ENCODE peak calls at places on chromosomes 2 and 18, in seven cellular contexts. One of them, this sample, is unnamed.
A peak's percentile ranks its signal among the peaks of the same experiment; 100 is the strongest.

GRCh38 chr2:157246212-157247067 is 11.1 kb upstream of the GALNT5 start:
- DNase-seq in aorta: no peak
- DNase-seq in lung: no peak
- DNase-seq in lower lobe of right lung: no peak
- DNase-seq in upper lobe of left lung: no peak
- DNase-seq in AG04450: peak; percentile 73
- DNase-seq in esophagus squamous epithelium: no peak
- DNase-seq in this sample: peak; percentile 95

GRCh38 chr18:23809411-23809810 is 120.2 kb downstream of the LAMA3 start:
- DNase-seq in AG04450: no peak
- DNase-seq in lower lobe of right lung: no peak
- DNase-seq in upper lobe of left lung: no peak
- DNase-seq in lung: no peak
- DNase-seq in esophagus squamous epithelium: no peak
- DNase-seq in aorta: no peak
- DNase-seq in this sample: no peak

GRCh38 chr18:59593291-59593717 is 103.9 kb downstream of the CCBE1 start:
- DNase-seq in aorta: no peak
- DNase-seq in esophagus squamous epithelium: no peak
- DNase-seq in AG04450: peak; percentile 7
- DNase-seq in lung: no peak
- DNase-seq in upper lobe of left lung: no peak
- DNase-seq in lower lobe of right lung: no peak
- DNase-seq in this sample: no peak

GRCh38 chr2:225182126-225182525 is 139.9 kb upstream of the DOCK10 start:
- DNase-seq in lung: no peak
- DNase-seq in upper lobe of left lung: no peak
- DNase-seq in lower lobe of right lung: no peak
- DNase-seq in aorta: no peak
- DNase-seq in AG04450: no peak
- DNase-seq in esophagus squamous epithelium: no peak
- DNase-seq in this sample: no peak

GRCh38 chr2:3635171-3636008 is 22.6 kb upstream of the ALLC start:
- DNase-seq in esophagus squamous epithelium: no peak
- DNase-seq in aorta: peak; percentile 36
- DNase-seq in lung: no peak
- DNase-seq in upper lobe of left lung: no peak
- DNase-seq in lower lobe of right lung: no peak
- DNase-seq in AG04450: no peak
- DNase-seq in this sample: no peak

GRCh38 chr2:237568121-237568660 is 1.8 kb downstream of the PRLH start:
- DNase-seq in lung: no peak
- DNase-seq in lower lobe of right lung: no peak
- DNase-seq in esophagus squamous epithelium: no peak
- DNase-seq in AG04450: no peak
- DNase-seq in upper lobe of left lung: no peak
- DNase-seq in aorta: no peak
- DNase-seq in this sample: no peak

GRCh38 chr2:84302513-84303412 is 156.3 kb downstream of the SUCLG1 start:
- DNase-seq in AG04450: no peak
- DNase-seq in esophagus squamous epithelium: no peak
- DNase-seq in aorta: no peak
- DNase-seq in upper lobe of left lung: no peak
- DNase-seq in lung: peak; percentile 34
- DNase-seq in lower lobe of right lung: no peak
- DNase-seq in this sample: peak; percentile 24

GRCh38 chr2:147198651-147199171 is 646.1 kb upstream of the ACVR2A start:
- DNase-seq in esophagus squamous epithelium: no peak
- DNase-seq in lung: no peak
- DNase-seq in AG04450: no peak
- DNase-seq in lower lobe of right lung: no peak
- DNase-seq in upper lobe of left lung: no peak
- DNase-seq in aorta: no peak
- DNase-seq in this sample: no peak

GRCh38 chr2:237997521-237997920 is 30.7 kb downstream of the UBE2F start:
- DNase-seq in upper lobe of left lung: no peak
- DNase-seq in esophagus squamous epithelium: no peak
- DNase-seq in aorta: no peak
- DNase-seq in lung: no peak
- DNase-seq in AG04450: no peak
- DNase-seq in lower lobe of right lung: no peak
- DNase-seq in this sample: no peak

GRCh38 chr2:62207480-62207879 is 11.6 kb downstream of the B3GNT2 start:
- DNase-seq in aorta: no peak
- DNase-seq in upper lobe of left lung: no peak
- DNase-seq in lower lobe of right lung: no peak
- DNase-seq in AG04450: no peak
- DNase-seq in lung: no peak
- DNase-seq in esophagus squamous epithelium: no peak
- DNase-seq in this sample: no peak

GRCh38 chr2:207770602-207771404 is 1.1 kb upstream of the FZD5 start:
- DNase-seq in aorta: peak; percentile 57
- DNase-seq in AG04450: no peak
- DNase-seq in upper lobe of left lung: peak; percentile 88
- DNase-seq in lower lobe of right lung: peak; percentile 56
- DNase-seq in esophagus squamous epithelium: no peak
- DNase-seq in lung: no peak
- DNase-seq in this sample: no peak

GRCh38 chr2:169928463-169928864 is 101.2 kb downstream of the UBR3 start:
- DNase-seq in aorta: no peak
- DNase-seq in esophagus squamous epithelium: no peak
- DNase-seq in lung: no peak
- DNase-seq in AG04450: peak; percentile 16
- DNase-seq in upper lobe of left lung: no peak
- DNase-seq in lower lobe of right lung: no peak
- DNase-seq in this sample: no peak

GRCh38 chr2:180705122-180705521 is 275.3 kb upstream of the UBE2E3 start:
- DNase-seq in lung: no peak
- DNase-seq in upper lobe of left lung: no peak
- DNase-seq in AG04450: no peak
- DNase-seq in lower lobe of right lung: no peak
- DNase-seq in esophagus squamous epithelium: no peak
- DNase-seq in aorta: no peak
- DNase-seq in this sample: no peak

GRCh38 chr2:207408086-207408794 is 121.5 kb upstream of the CREB1 start:
- DNase-seq in AG04450: no peak
- DNase-seq in lung: peak; percentile 51
- DNase-seq in upper lobe of left lung: no peak
- DNase-seq in lower lobe of right lung: no peak
- DNase-seq in aorta: no peak
- DNase-seq in esophagus squamous epithelium: no peak
- DNase-seq in this sample: peak; percentile 89

GRCh38 chr2:171894612-171894947 is 536 bp upstream of the SLC25A12 start:
- DNase-seq in upper lobe of left lung: no peak
- DNase-seq in aorta: no peak
- DNase-seq in AG04450: no peak
- DNase-seq in lung: no peak
- DNase-seq in esophagus squamous epithelium: no peak
- DNase-seq in lower lobe of right lung: no peak
- DNase-seq in this sample: no peak
- H3K27ac ChIP-seq in upper lobe of left lung: peak overlapping the region; percentile 70
- H3K27ac ChIP-seq in aorta: no peak overlapping the region
- H3K27ac ChIP-seq in AG04450: no peak overlapping the region
- H3K27ac ChIP-seq in lung: peak overlapping the region; percentile 81
- H3K27ac ChIP-seq in esophagus squamous epithelium: peak overlapping the region; percentile 92
- H3K27ac ChIP-seq in lower lobe of right lung: peak overlapping the region; percentile 85
- H3K27ac ChIP-seq in this sample: peak overlapping the region; percentile 63

GRCh38 chr2:175595139-175595538 is 406.9 kb downstream of the LNPK start:
- DNase-seq in aorta: no peak
- DNase-seq in lower lobe of right lung: no peak
- DNase-seq in AG04450: no peak
- DNase-seq in upper lobe of left lung: no peak
- DNase-seq in lung: no peak
- DNase-seq in esophagus squamous epithelium: no peak
- DNase-seq in this sample: no peak

GRCh38 chr2:175605599-175605988 is 396.5 kb downstream of the LNPK start:
- DNase-seq in upper lobe of left lung: no peak
- DNase-seq in lung: no peak
- DNase-seq in esophagus squamous epithelium: no peak
- DNase-seq in lower lobe of right lung: no peak
- DNase-seq in aorta: no peak
- DNase-seq in AG04450: no peak
- DNase-seq in this sample: no peak

GRCh38 chr2:175597286-175597685 is 404.8 kb downstream of the LNPK start:
- DNase-seq in lung: no peak
- DNase-seq in upper lobe of left lung: no peak
- DNase-seq in esophagus squamous epithelium: no peak
- DNase-seq in aorta: no peak
- DNase-seq in AG04450: no peak
- DNase-seq in lower lobe of right lung: no peak
- DNase-seq in this sample: no peak

GRCh38 chr2:175601969-175602368 is 400.1 kb downstream of the LNPK start:
- DNase-seq in lower lobe of right lung: no peak
- DNase-seq in upper lobe of left lung: no peak
- DNase-seq in AG04450: no peak
- DNase-seq in lung: no peak
- DNase-seq in esophagus squamous epithelium: no peak
- DNase-seq in aorta: no peak
- DNase-seq in this sample: no peak

DNA sequence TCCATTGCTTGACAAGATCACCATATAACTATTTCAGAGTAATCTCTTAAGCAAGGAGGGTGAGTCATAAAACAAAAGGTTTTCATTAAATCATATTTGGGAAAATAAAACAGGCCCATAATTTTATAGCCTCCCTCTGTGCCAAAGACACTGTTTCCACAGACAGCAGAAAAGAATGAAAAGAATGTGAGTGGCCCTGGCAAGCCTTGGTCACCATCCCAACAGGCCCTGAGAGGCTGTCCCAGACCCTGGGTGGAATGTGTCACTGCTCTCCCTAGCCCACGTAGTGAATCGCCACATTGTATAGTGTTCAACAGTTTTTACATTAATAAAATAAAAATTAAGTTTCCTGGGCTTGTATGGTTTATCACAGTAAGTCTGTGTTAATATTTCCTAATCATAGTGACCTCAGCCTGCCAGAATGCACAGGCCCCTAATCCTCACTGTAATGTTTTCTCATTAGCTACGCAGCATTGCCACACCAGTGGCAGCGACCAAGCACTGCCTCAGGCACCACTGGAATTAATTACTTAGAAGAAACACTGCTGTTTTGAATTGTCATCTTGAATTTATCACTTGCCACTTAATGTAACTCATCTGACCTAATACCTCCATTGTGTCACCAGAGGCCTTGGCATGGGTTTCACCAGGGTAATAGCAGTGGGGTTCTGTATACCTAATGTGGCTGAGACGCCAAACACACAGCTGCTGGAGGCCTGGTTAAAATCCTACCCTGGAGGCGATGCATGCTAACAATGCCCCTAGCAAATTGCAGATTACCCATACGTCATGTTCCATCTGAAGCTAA is 401.8 kb downstream of the LNPK start:
- DNase-seq in lung: no peak
- DNase-seq in AG04450: no peak
- DNase-seq in aorta: no peak
- DNase-seq in upper lobe of left lung: no peak
- DNase-seq in lower lobe of right lung: no peak
- DNase-seq in esophagus squamous epithelium: no peak
- DNase-seq in this sample: no peak
- H3K27ac ChIP-seq in lung: no peak overlapping the region
- H3K27ac ChIP-seq in AG04450: no peak overlapping the region
- H3K27ac ChIP-seq in aorta: no peak overlapping the region
- H3K27ac ChIP-seq in upper lobe of left lung: no peak overlapping the region
- H3K27ac ChIP-seq in lower lobe of right lung: no peak overlapping the region
- H3K27ac ChIP-seq in esophagus squamous epithelium: no peak overlapping the region
- H3K27ac ChIP-seq in this sample: peak overlapping the region; percentile 43

GRCh38 chr18:69401475-69402218 is 959 bp downstream of the DOK6 start:
- DNase-seq in esophagus squamous epithelium: no peak
- DNase-seq in lung: no peak
- DNase-seq in aorta: no peak
- DNase-seq in AG04450: no peak
- DNase-seq in upper lobe of left lung: peak; percentile 85
- DNase-seq in lower lobe of right lung: no peak
- DNase-seq in this sample: no peak

GRCh38 chr18:69399253-69399652 is 1.4 kb upstream of the DOK6 start:
- DNase-seq in aorta: no peak
- DNase-seq in upper lobe of left lung: no peak
- DNase-seq in AG04450: no peak
- DNase-seq in lower lobe of right lung: no peak
- DNase-seq in lung: no peak
- DNase-seq in esophagus squamous epithelium: no peak
- DNase-seq in this sample: no peak

GRCh38 chr18:69400253-69400975 is at the start of gene DOK6:
- DNase-seq in lung: no peak
- DNase-seq in AG04450: no peak
- DNase-seq in lower lobe of right lung: peak; percentile 50
- DNase-seq in esophagus squamous epithelium: no peak
- DNase-seq in aorta: peak; percentile 61
- DNase-seq in upper lobe of left lung: peak; percentile 87
- DNase-seq in this sample: no peak

GRCh38 chr18:69402219-69402989 is 1.7 kb downstream of the DOK6 start:
- DNase-seq in lower lobe of right lung: no peak
- DNase-seq in lung: no peak
- DNase-seq in aorta: no peak
- DNase-seq in esophagus squamous epithelium: no peak
- DNase-seq in upper lobe of left lung: peak; percentile 28
- DNase-seq in AG04450: no peak
- DNase-seq in this sample: no peak

DNA sequence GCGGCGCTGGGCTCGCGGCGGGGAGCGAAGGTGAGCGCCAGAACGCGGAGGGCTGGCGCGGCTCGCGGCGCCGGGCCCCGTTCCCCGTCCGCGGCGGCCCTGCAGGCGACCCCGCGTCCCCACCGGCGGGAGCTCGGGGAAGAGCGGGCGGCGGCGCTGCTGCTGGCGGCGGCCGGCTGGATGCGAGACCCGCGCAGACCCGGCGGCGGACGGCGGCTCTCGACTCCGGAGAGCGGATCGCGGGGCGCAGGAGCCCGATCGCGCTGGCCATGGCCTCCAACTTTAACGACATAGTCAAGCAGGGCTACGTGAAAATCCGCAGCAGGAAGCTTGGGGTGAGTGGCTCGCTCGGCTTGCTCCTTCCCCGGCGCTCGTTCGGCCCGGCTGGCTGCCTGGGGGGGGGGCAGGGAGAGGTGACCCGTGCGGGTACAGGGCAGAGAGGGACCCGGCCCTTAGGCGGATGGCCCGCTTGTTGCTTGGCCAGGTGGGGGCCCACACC is 337 bp downstream of the DOK6 start:
- DNase-seq in AG04450: no peak
- DNase-seq in aorta: peak; percentile 49
- DNase-seq in lower lobe of right lung: peak; percentile 42
- DNase-seq in lung: no peak
- DNase-seq in esophagus squamous epithelium: no peak
- DNase-seq in upper lobe of left lung: no peak
- DNase-seq in this sample: no peak
- H3K27ac ChIP-seq in AG04450: no peak overlapping the region
- H3K27ac ChIP-seq in aorta: no peak overlapping the region
- H3K27ac ChIP-seq in lower lobe of right lung: peak overlapping the region; percentile 56
- H3K27ac ChIP-seq in lung: peak overlapping the region; percentile 3
- H3K27ac ChIP-seq in esophagus squamous epithelium: no peak overlapping the region
- H3K27ac ChIP-seq in upper lobe of left lung: peak overlapping the region; percentile 42
- H3K27ac ChIP-seq in this sample: no peak overlapping the region

DNA sequence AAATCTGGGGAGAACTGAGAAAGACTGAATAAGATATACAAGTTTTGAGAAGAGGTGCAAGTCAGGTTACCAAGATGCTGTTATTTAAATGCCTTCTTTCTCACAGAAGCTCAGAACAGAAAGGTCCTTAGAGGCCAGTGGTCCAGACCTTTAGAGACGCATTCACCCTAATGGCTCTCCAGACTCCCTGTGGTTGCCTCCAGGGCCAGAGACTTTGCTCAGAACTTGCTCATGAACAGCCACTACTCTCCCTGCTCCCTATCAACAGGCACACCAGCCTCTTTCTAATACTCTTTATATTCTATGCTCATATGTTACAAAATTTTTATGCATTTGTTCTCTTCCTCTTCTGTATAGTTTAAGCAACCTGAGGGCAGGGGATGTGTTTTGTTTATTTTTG is 349.0 kb upstream of the TNP1 start:
- DNase-seq in lung: no peak
- DNase-seq in upper lobe of left lung: no peak
- DNase-seq in lower lobe of right lung: no peak
- DNase-seq in AG04450: no peak
- DNase-seq in aorta: no peak
- DNase-seq in esophagus squamous epithelium: no peak
- DNase-seq in this sample: no peak
- H3K27ac ChIP-seq in lung: no peak overlapping the region
- H3K27ac ChIP-seq in upper lobe of left lung: no peak overlapping the region
- H3K27ac ChIP-seq in lower lobe of right lung: no peak overlapping the region
- H3K27ac ChIP-seq in AG04450: no peak overlapping the region
- H3K27ac ChIP-seq in aorta: no peak overlapping the region
- H3K27ac ChIP-seq in esophagus squamous epithelium: no peak overlapping the region
- H3K27ac ChIP-seq in this sample: no peak overlapping the region

This sample was measured in epithelial cell of prostate.